ENCODE peak calls at places on chromosome 19, in four cellular contexts. M is GM23248, Q is GM23338, I is PC-9. V is an unnamed sample. For H3K9me2, the result is how much of the 10 kb centered on the place peaks cover.

GRCh38 chr19:41753159-41753558 is 2.2 kb upstream of the CEACAM6 start:
- DNase-seq in M (peak), Q (peak), I (peak), V (peak)

GRCh38 chr19:2719910-2720776 is 1.0 kb downstream of the DIRAS1 start:
- DNase-seq in M (peak), Q (peak), I (no peak), V (no peak)

GRCh38 chr19:48552406-48553322 is 692 bp downstream of the SULT2B1 start:
- DNase-seq in M (peak), Q (no peak), I (no peak), V (no peak)

GRCh38 chr19:5001547-5002131 is 32.7 kb downstream of the KDM4B start:
- DNase-seq in M (peak), Q (peak), I (peak), V (peak)

GRCh38 chr19:43620061-43621001 is 902 bp upstream of the ZNF428 start:
- DNase-seq in M (no peak), Q (no peak), I (no peak), V (no peak)

GRCh38 chr19:4441994-4442845 is 15.4 kb downstream of the UBXN6 start:
- DNase-seq in M (no peak), Q (no peak), I (no peak), V (no peak)

GRCh38 chr19:55118401-55118991 is 1.1 kb upstream of the PPP1R12C start:
- DNase-seq in M (peak), Q (peak), I (peak), V (no peak)

GRCh38 chr19:16470911-16471811 is 609 bp downstream of the EPS15L1 start:
- DNase-seq in M (peak), Q (peak), I (peak), V (peak)

GRCh38 chr19:46840157-46840942 is 10.3 kb downstream of the AP2S1 start:
- DNase-seq in M (peak), Q (peak), I (peak), V (peak)

GRCh38 chr19:1410136-1410786 is 2.9 kb downstream of the DAZAP1 start:
- DNase-seq in M (peak), Q (no peak), I (no peak), V (no peak)

GRCh38 chr19:11136400-11137101 is 19.0 kb downstream of the SPC24 start:
- DNase-seq in M (no peak), Q (no peak), I (no peak), V (no peak)

GRCh38 chr19:9914001-9914314 is 22.4 kb downstream of the OLFM2 start:
- DNase-seq in M (no peak), Q (peak), I (no peak), V (no peak)

GRCh38 chr19:50496189-50497029 is 14.6 kb downstream of the JOSD2 start:
- DNase-seq in M (no peak), Q (peak), I (no peak), V (no peak)

GRCh38 chr19:3346677-3347353 is 19.6 kb upstream of the NFIC start:
- DNase-seq in M (peak), Q (no peak), I (no peak), V (no peak)

GRCh38 chr19:32613008-32613407 is 32.0 kb downstream of the PDCD5 start:
- DNase-seq in M (no peak), Q (no peak), I (no peak), V (no peak)

GRCh38 chr19:40418040-40418439 is 4.9 kb upstream of the PRX start:
- DNase-seq in M (no peak), Q (no peak), I (no peak), V (no peak)

GRCh38 chr19:16372065-16372915 is 47.7 kb downstream of the KLF2 start:
- DNase-seq in M (no peak), Q (no peak), I (no peak), V (no peak)

GRCh38 chr19:11496391-11497163 is 9.1 kb downstream of the ZNF653 start:
- DNase-seq in M (peak), Q (peak), I (peak), V (peak)

GRCh38 chr19:11252665-11253355 is 9.5 kb downstream of the DOCK6 start:
- DNase-seq in M (peak), Q (peak), I (no peak), V (no peak)

GRCh38 chr19:39518975-39519374 is 4.0 kb downstream of the SELENOV start:
- DNase-seq in M (no peak), Q (peak), I (peak), V (no peak)

GRCh38 chr19:10830370-10830769 is 5.6 kb downstream of the TMED1 start:
- DNase-seq in M (no peak), Q (no peak), I (no peak), V (no peak)

GRCh38 chr19:45076029-45076850 is at the start of gene ZNF296:
- DNase-seq in M (peak), Q (peak), I (peak), V (peak)

GRCh38 chr19:1611353-1611752 is 6.1 kb upstream of the UQCR11 start:
- DNase-seq in M (no peak), Q (no peak), I (no peak), V (no peak)

GRCh38 chr19:55320844-55321419 is 4.2 kb downstream of the TMEM150B start:
- DNase-seq in M (no peak), Q (no peak), I (no peak), V (no peak)

GRCh38 chr19:6238643-6239281 is 41.0 kb downstream of the MLLT1 start:
- DNase-seq in M (peak), Q (no peak), I (peak), V (no peak)

GRCh38 chr19:49335784-49336481 is 727 bp downstream of the CD37 start:
- DNase-seq in M (no peak), Q (no peak), I (no peak), V (peak)

GRCh38 chr19:16197188-16197621 is 506 bp upstream of the AP1M1 start:
- DNase-seq in M (peak), Q (no peak), I (no peak), V (peak)

GRCh38 chr19:3095375-3096191 is 1.4 kb downstream of the GNA11 start:
- DNase-seq in M (peak), Q (peak), I (no peak), V (no peak)

GRCh38 chr19:30665449-30665848 is 293.3 kb downstream of the ZNF536 start:
- DNase-seq in M (no peak), Q (no peak), I (no peak), V (no peak)

GRCh38 chr19:10467104-10467706 is 36.0 kb downstream of the KEAP1 start:
- DNase-seq in M (no peak), Q (no peak), I (no peak), V (no peak)

GRCh38 chr19:40443930-40444180 is 280 bp downstream of the SERTAD3 start:
- DNase-seq in M (no peak), Q (peak), I (no peak), V (peak)

GRCh38 chr19:53774011-53774410 is 50.1 kb downstream of the NLRP12 start:
- DNase-seq in M (no peak), Q (no peak), I (no peak), V (no peak)

GRCh38 chr19:16325671-16326400 is 1.2 kb downstream of the KLF2 start:
- DNase-seq in M (peak), Q (peak), I (no peak), V (peak)

GRCh38 chr19:15829786-15830185 is 14.3 kb upstream of the OR10H1 start:
- DNase-seq in M (no peak), Q (no peak), I (no peak), V (no peak)

GRCh38 chr19:11708457-11708856 is 30.3 kb downstream of the ZNF823 start:
- DNase-seq in M (no peak), Q (no peak), I (no peak), V (no peak)

GRCh38 chr19:42093505-42093904 is 17.5 kb downstream of the ZNF574 start:
- DNase-seq in M (no peak), Q (no peak), I (no peak), V (no peak)

GRCh38 chr19:45115809-45116615 is 23.0 kb downstream of the PPP1R37 start:
- DNase-seq in M (no peak), Q (no peak), I (no peak), V (no peak)

GRCh38 chr19:8600816-8601215 is 9.7 kb downstream of the ADAMTS10 start:
- DNase-seq in M (no peak), Q (no peak), I (no peak), V (no peak)
- H2AFZ ChIP-seq in M (no peak), Q (no peak), I (no peak), V (no peak)

DNA sequence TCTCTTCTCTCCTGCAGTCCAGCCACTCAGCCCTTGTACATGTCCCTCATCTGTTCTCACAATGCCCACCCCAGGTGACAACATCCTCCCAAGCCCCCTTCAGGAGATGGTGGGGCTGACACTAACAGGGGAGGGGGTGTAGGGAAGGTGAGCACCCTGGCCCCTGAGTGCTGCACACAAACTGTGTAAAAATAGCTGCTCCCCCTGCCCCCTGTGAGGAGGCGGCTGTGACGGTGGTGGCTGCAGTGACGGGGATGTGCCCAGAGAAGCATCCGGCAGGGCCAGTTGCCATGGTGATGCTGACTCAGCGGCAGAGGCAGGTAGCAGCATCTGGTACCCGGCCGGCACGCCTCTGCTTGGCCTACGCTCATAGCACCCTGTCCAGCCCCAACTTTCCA is 13.0 kb upstream of the JUND start:
- DNase-seq in M (no peak), Q (peak), I (no peak), V (peak)
- H3K9me2 ChIP-seq in M (under half), Q (under half), I (under half), V (under half)

GRCh38 chr19:14248578-14249011 is 42.6 kb upstream of the ADGRL1 start:
- DNase-seq in M (peak), Q (peak), I (peak), V (peak)

DNA sequence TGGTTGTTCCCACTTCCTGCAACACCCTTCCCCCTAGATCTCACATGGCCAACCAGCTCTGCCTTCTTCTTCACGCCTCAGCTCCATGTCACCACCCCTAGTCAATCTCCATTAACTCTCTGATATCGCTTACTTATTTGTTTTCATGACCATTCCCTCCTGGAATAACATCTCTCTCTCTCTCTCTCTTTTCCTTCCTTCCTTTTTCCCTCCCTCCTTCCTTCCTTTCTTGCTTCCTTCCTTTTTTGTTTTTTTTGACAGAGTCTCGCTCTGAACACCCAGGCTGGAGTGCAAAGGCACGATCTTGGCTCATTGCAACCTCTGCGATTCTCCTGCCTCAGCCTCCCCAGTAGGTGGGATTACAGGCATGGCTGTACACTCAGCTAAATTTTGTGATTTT is 44.9 kb upstream of the ADGRL1 start:
- DNase-seq in M (no peak), Q (no peak), I (no peak), V (no peak)
- H2AFZ ChIP-seq in M (no peak), Q (no peak), I (no peak), V (no peak)

DNA sequence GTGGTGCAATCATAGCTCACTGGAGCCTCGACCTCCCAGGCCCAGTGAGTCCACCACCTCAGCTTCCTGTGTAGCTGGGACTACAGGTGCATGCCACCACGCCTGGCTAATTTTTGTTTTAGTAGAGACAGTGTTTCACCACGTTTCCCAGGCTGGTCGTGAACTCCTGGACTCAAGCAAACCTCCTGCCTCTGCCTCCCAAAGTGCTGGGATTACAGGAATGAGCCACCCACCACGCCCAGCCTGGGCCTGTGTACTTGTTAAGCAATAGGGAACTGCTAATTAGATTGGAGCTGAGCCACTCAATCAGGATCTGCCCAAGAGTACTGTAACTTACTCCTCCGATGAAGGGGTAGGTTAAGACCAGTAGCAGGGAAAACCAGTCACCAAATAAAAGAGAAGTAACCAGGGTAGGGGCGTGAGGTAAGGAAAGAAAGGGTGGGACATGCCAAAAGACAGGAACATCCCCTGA is 2.4 kb downstream of the DDX39A start:
- DNase-seq in M (peak), Q (no peak), I (no peak), V (peak)
- H3K9me2 ChIP-seq in M (under half), Q (under half), I (under half), V (under half)

GRCh38 chr19:57947088-57947418 is 453 bp downstream of the ZNF256 start:
- DNase-seq in M (peak), Q (no peak), I (peak), V (no peak)
- H2AFZ ChIP-seq in M (peak), Q (peak), I (peak), V (peak)

V was measured in OCI-LY7.